ENCODE peak calls at places on chromosomes 12 and 14, in seven cellular contexts. One of them, this sample, is unnamed.

GRCh38 chr14:32724864-32725550 is 213.7 kb upstream of the NPAS3 start:
- DNase-seq in nephron progenitor cell: no peak
- DNase-seq in sigmoid colon: no peak
- DNase-seq in Peyer's patch: no peak
- DNase-seq in heart right ventricle: no peak
- DNase-seq in AG04450: no peak
- DNase-seq in left lung: no peak
- DNase-seq in this sample: peak; percentile 92

GRCh38 chr12:94174576-94174975 is 26.2 kb downstream of the PLXNC1 start:
- DNase-seq in nephron progenitor cell: no peak
- DNase-seq in sigmoid colon: no peak
- DNase-seq in Peyer's patch: peak; percentile 79
- DNase-seq in heart right ventricle: no peak
- DNase-seq in AG04450: no peak
- DNase-seq in left lung: peak; percentile 78
- DNase-seq in this sample: no peak

GRCh38 chr12:97182719-97183118 is 275.7 kb downstream of the NEDD1 start:
- DNase-seq in nephron progenitor cell: no peak
- DNase-seq in sigmoid colon: no peak
- DNase-seq in Peyer's patch: no peak
- DNase-seq in heart right ventricle: no peak
- DNase-seq in AG04450: no peak
- DNase-seq in left lung: no peak
- DNase-seq in this sample: no peak

GRCh38 chr14:87998414-87998813 is 5.4 kb upstream of the GALC start:
- DNase-seq in nephron progenitor cell: no peak
- DNase-seq in sigmoid colon: no peak
- DNase-seq in Peyer's patch: no peak
- DNase-seq in heart right ventricle: no peak
- DNase-seq in AG04450: no peak
- DNase-seq in left lung: no peak
- DNase-seq in this sample: no peak

GRCh38 chr14:99675381-99675835 is 8.7 kb upstream of the CYP46A1 start:
- DNase-seq in nephron progenitor cell: no peak
- DNase-seq in sigmoid colon: peak; percentile 43
- DNase-seq in Peyer's patch: no peak
- DNase-seq in heart right ventricle: no peak
- DNase-seq in AG04450: no peak
- DNase-seq in left lung: no peak
- DNase-seq in this sample: no peak

GRCh38 chr14:50977863-50978520 is 33.7 kb upstream of the PYGL start:
- DNase-seq in nephron progenitor cell: no peak
- DNase-seq in sigmoid colon: no peak
- DNase-seq in Peyer's patch: no peak
- DNase-seq in heart right ventricle: no peak
- DNase-seq in AG04450: no peak
- DNase-seq in left lung: no peak
- DNase-seq in this sample: no peak

GRCh38 chr14:71527807-71528206 is 404.4 kb upstream of the RGS6 start:
- DNase-seq in nephron progenitor cell: no peak
- DNase-seq in sigmoid colon: no peak
- DNase-seq in Peyer's patch: no peak
- DNase-seq in heart right ventricle: no peak
- DNase-seq in AG04450: no peak
- DNase-seq in left lung: no peak
- DNase-seq in this sample: no peak

GRCh38 chr12:119988440-119988787 is 622 bp upstream of the BICDL1 start:
- DNase-seq in nephron progenitor cell: no peak
- DNase-seq in sigmoid colon: no peak
- DNase-seq in Peyer's patch: no peak
- DNase-seq in heart right ventricle: no peak
- DNase-seq in AG04450: peak; percentile 3
- DNase-seq in left lung: no peak
- DNase-seq in this sample: peak; percentile 24

GRCh38 chr12:79566452-79566851 is 124.3 kb downstream of the PAWR start:
- DNase-seq in nephron progenitor cell: no peak
- DNase-seq in sigmoid colon: no peak
- DNase-seq in Peyer's patch: no peak
- DNase-seq in heart right ventricle: no peak
- DNase-seq in AG04450: no peak
- DNase-seq in left lung: no peak
- DNase-seq in this sample: peak; percentile 13

GRCh38 chr14:33120341-33120740 is 181.7 kb downstream of the NPAS3 start:
- DNase-seq in nephron progenitor cell: no peak
- DNase-seq in sigmoid colon: no peak
- DNase-seq in Peyer's patch: no peak
- DNase-seq in heart right ventricle: no peak
- DNase-seq in AG04450: no peak
- DNase-seq in left lung: no peak
- DNase-seq in this sample: peak; percentile 60

GRCh38 chr12:132812631-132813305 is 15.9 kb downstream of the GOLGA3 start:
- DNase-seq in nephron progenitor cell: no peak
- DNase-seq in sigmoid colon: no peak
- DNase-seq in Peyer's patch: no peak
- DNase-seq in heart right ventricle: no peak
- DNase-seq in AG04450: peak; percentile 36
- DNase-seq in left lung: no peak
- DNase-seq in this sample: peak; percentile 71

GRCh38 chr12:65791400-65791799 is 32.9 kb upstream of the HMGA2 start:
- DNase-seq in nephron progenitor cell: no peak
- DNase-seq in sigmoid colon: no peak
- DNase-seq in Peyer's patch: no peak
- DNase-seq in heart right ventricle: no peak
- DNase-seq in AG04450: no peak
- DNase-seq in left lung: no peak
- DNase-seq in this sample: no peak

GRCh38 chr12:54040148-54040494 is 7.3 kb downstream of the HOXC5 start:
- DNase-seq in nephron progenitor cell: peak; percentile 76
- DNase-seq in sigmoid colon: no peak
- DNase-seq in Peyer's patch: no peak
- DNase-seq in heart right ventricle: no peak
- DNase-seq in AG04450: no peak
- DNase-seq in left lung: no peak
- DNase-seq in this sample: no peak

DNA sequence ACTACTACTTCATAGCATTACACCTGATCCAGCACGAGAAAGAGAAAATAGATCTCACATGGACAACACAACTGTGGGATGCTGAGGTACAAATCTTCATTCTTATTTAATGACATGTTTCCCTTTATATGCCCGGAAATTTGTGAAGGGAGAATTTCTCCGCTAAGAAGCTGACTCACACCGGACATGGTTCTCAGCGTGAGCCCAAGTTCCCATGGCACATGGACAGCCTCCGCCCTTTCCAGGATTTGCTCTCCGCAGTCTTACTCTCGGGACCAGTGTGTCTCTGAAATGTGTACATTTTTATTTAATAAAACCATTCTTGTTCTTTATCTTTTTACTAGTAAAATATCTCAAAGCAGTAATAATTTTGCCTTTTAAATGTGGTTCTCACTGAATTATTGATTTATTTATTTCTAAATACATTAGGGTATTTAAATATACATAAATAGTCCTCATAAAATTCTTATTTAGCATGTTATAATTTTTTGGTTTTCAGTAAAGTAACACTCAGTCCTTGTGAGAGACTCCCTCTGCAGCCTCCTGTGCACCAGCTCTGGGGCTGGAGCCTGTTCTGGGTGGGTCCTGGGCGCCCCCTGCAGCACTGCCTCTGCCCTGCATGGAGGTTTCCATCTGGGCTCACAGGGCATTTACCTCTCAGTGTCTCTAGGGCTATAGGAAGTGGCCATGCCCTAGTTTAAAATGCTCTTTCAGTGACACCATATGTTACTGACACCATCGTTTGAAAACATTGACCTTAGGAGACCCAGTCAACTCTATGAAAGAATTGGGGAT is 1155.0 kb downstream of the TMEM121 start:
- DNase-seq in nephron progenitor cell: no peak
- DNase-seq in sigmoid colon: no peak
- DNase-seq in Peyer's patch: no peak
- DNase-seq in heart right ventricle: no peak
- DNase-seq in AG04450: no peak
- DNase-seq in left lung: no peak
- DNase-seq in this sample: no peak
- TF ChIP-seq CTCF in nephron progenitor cell: no peak
- TF ChIP-seq CTCF in sigmoid colon: no peak
- TF ChIP-seq CTCF in Peyer's patch: no peak
- TF ChIP-seq CTCF in heart right ventricle: no peak
- TF ChIP-seq CTCF in AG04450: no peak
- TF ChIP-seq CTCF in left lung: no peak
- TF ChIP-seq CTCF in this sample: no peak

GRCh38 chr12:10620078-10620779 is 6.8 kb upstream of the MAGOHB start:
- DNase-seq in nephron progenitor cell: no peak
- DNase-seq in sigmoid colon: no peak
- DNase-seq in Peyer's patch: no peak
- DNase-seq in heart right ventricle: no peak
- DNase-seq in AG04450: no peak
- DNase-seq in left lung: peak; percentile 52
- DNase-seq in this sample: no peak

GRCh38 chr12:10621278-10621677 is 7.9 kb upstream of the MAGOHB start:
- DNase-seq in nephron progenitor cell: no peak
- DNase-seq in sigmoid colon: no peak
- DNase-seq in Peyer's patch: no peak
- DNase-seq in heart right ventricle: no peak
- DNase-seq in AG04450: no peak
- DNase-seq in left lung: no peak
- DNase-seq in this sample: no peak

GRCh38 chr12:10617868-10618267 is 4.5 kb upstream of the MAGOHB start:
- DNase-seq in nephron progenitor cell: no peak
- DNase-seq in sigmoid colon: no peak
- DNase-seq in Peyer's patch: no peak
- DNase-seq in heart right ventricle: no peak
- DNase-seq in AG04450: no peak
- DNase-seq in left lung: no peak
- DNase-seq in this sample: no peak

GRCh38 chr12:10615532-10615931 is 2.1 kb upstream of the MAGOHB start:
- DNase-seq in nephron progenitor cell: no peak
- DNase-seq in sigmoid colon: no peak
- DNase-seq in Peyer's patch: no peak
- DNase-seq in heart right ventricle: no peak
- DNase-seq in AG04450: no peak
- DNase-seq in left lung: no peak
- DNase-seq in this sample: no peak

GRCh38 chr12:10618338-10618987 is 5.1 kb upstream of the MAGOHB start:
- DNase-seq in nephron progenitor cell: no peak
- DNase-seq in sigmoid colon: no peak
- DNase-seq in Peyer's patch: no peak
- DNase-seq in heart right ventricle: no peak
- DNase-seq in AG04450: peak; percentile 41
- DNase-seq in left lung: no peak
- DNase-seq in this sample: peak; percentile 79
- TF ChIP-seq CTCF in nephron progenitor cell: no peak
- TF ChIP-seq CTCF in sigmoid colon: no peak
- TF ChIP-seq CTCF in Peyer's patch: no peak
- TF ChIP-seq CTCF in heart right ventricle: no peak
- TF ChIP-seq CTCF in AG04450: no peak
- TF ChIP-seq CTCF in left lung: no peak
- TF ChIP-seq CTCF in this sample: no peak

GRCh38 chr14:73850940-73851339 is 691 bp upstream of the PTGR2 start:
- DNase-seq in nephron progenitor cell: no peak
- DNase-seq in sigmoid colon: no peak
- DNase-seq in Peyer's patch: no peak
- DNase-seq in heart right ventricle: no peak
- DNase-seq in AG04450: no peak
- DNase-seq in left lung: no peak
- DNase-seq in this sample: no peak

GRCh38 chr14:73846944-73847343 is 4.7 kb upstream of the PTGR2 start:
- DNase-seq in nephron progenitor cell: no peak
- DNase-seq in sigmoid colon: no peak
- DNase-seq in Peyer's patch: no peak
- DNase-seq in heart right ventricle: no peak
- DNase-seq in AG04450: no peak
- DNase-seq in left lung: no peak
- DNase-seq in this sample: no peak

GRCh38 chr14:73851567-73852382 is at the start of gene PTGR2:
- DNase-seq in nephron progenitor cell: peak; percentile 99
- DNase-seq in sigmoid colon: peak; percentile 98
- DNase-seq in Peyer's patch: peak; percentile 89
- DNase-seq in heart right ventricle: peak; percentile 97
- DNase-seq in AG04450: peak; percentile 94
- DNase-seq in left lung: peak; percentile 95
- DNase-seq in this sample: peak; percentile 97
- TF ChIP-seq CTCF in nephron progenitor cell: no peak
- TF ChIP-seq CTCF in sigmoid colon: peak; percentile 20
- TF ChIP-seq CTCF in Peyer's patch: peak; percentile 40
- TF ChIP-seq CTCF in heart right ventricle: peak; percentile 14
- TF ChIP-seq CTCF in AG04450: peak; percentile 18
- TF ChIP-seq CTCF in left lung: no peak
- TF ChIP-seq CTCF in this sample: no peak

GRCh38 chr14:61927521-61927920 is 165.3 kb downstream of the SNAPC1 start:
- DNase-seq in nephron progenitor cell: no peak
- DNase-seq in sigmoid colon: no peak
- DNase-seq in Peyer's patch: no peak
- DNase-seq in heart right ventricle: no peak
- DNase-seq in AG04450: peak; percentile 55
- DNase-seq in left lung: no peak
- DNase-seq in this sample: peak; percentile 63

GRCh38 chr14:61925043-61925442 is 162.8 kb downstream of the SNAPC1 start:
- DNase-seq in nephron progenitor cell: no peak
- DNase-seq in sigmoid colon: no peak
- DNase-seq in Peyer's patch: peak; percentile 22
- DNase-seq in heart right ventricle: no peak
- DNase-seq in AG04450: no peak
- DNase-seq in left lung: no peak
- DNase-seq in this sample: peak; percentile 45

GRCh38 chr14:61927015-61927414 is 164.8 kb downstream of the SNAPC1 start:
- DNase-seq in nephron progenitor cell: no peak
- DNase-seq in sigmoid colon: no peak
- DNase-seq in Peyer's patch: no peak
- DNase-seq in heart right ventricle: no peak
- DNase-seq in AG04450: peak; percentile 30
- DNase-seq in left lung: no peak
- DNase-seq in this sample: peak; percentile 60

GRCh38 chr14:61928300-61928699 is 166.1 kb downstream of the SNAPC1 start:
- DNase-seq in nephron progenitor cell: no peak
- DNase-seq in sigmoid colon: no peak
- DNase-seq in Peyer's patch: no peak
- DNase-seq in heart right ventricle: no peak
- DNase-seq in AG04450: no peak
- DNase-seq in left lung: no peak
- DNase-seq in this sample: no peak

DNA sequence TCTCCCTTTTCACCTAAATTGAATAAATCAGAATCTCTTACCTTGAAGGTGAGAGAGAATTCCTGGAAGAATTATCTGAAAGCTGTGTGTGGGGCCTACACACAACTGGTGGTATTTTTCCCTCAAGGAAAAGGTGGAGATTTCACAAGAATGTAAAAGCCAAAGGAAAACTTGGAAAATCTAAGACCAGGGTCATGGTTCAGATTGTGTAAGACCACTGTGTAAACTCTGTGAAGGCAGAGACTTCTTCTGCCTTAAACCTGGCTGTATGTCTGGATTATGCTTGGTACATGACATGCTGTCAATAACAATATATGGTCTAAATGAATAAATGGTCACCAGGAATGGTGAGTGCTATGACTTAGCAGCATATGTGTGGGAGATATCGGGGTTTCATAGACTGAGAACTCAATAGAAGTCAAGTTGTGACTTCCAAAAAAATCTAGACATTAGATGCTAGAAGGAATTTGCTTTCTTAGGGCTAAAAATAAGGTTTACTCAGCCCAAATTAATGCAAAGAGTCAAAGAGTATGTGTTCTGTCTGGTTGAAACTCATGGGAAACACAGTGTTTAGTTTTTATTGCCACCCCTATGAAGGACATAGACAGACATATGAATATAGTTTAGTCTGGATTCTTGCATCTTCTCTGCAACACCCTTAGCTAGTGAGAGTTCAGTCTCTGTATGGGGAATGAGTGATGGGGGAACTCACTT is 163.7 kb downstream of the SNAPC1 start:
- DNase-seq in nephron progenitor cell: no peak
- DNase-seq in sigmoid colon: no peak
- DNase-seq in Peyer's patch: no peak
- DNase-seq in heart right ventricle: no peak
- DNase-seq in AG04450: no peak
- DNase-seq in left lung: no peak
- DNase-seq in this sample: peak; percentile 16
- TF ChIP-seq CTCF in nephron progenitor cell: no peak
- TF ChIP-seq CTCF in sigmoid colon: no peak
- TF ChIP-seq CTCF in Peyer's patch: no peak
- TF ChIP-seq CTCF in heart right ventricle: no peak
- TF ChIP-seq CTCF in AG04450: no peak
- TF ChIP-seq CTCF in left lung: no peak
- TF ChIP-seq CTCF in this sample: no peak